ENCODE peak calls at places on chromosomes 16 and 17, in eight cellular contexts. V, S, K, M, E, Y, X and Z are unnamed samples.

GRCh38 chr16:21156767-21157467 is 1.6 kb upstream of the LDAF1 start:
- DNase-seq in S (no peak), X (no peak), E (no peak), V (peak; percentile 75), K (peak; percentile 39), Y (peak; percentile 44), M (no peak), Z (peak; percentile 20)

GRCh38 chr16:53775821-53776431 is 72.0 kb downstream of the FTO start:
- DNase-seq in E (no peak), M (peak; percentile 21), S (no peak), K (peak; percentile 67), Y (peak; percentile 86), X (peak; percentile 14), V (peak; percentile 19), Z (peak; percentile 57)

GRCh38 chr16:68503334-68503733 is 35.8 kb upstream of the ZFP90 start:
- DNase-seq in K (no peak), X (no peak), V (no peak), E (no peak), S (no peak), Y (no peak), M (no peak), Z (no peak)

GRCh38 chr16:72043058-72043457 is 11.2 kb upstream of the HP start:
- DNase-seq in X (no peak), K (no peak), S (no peak), E (no peak), M (no peak), Y (no peak), V (no peak), Z (no peak)

GRCh38 chr16:67249178-67249759 is 490 bp downstream of the SLC9A5 start:
- DNase-seq in X (no peak), S (no peak), K (no peak), V (no peak), Y (no peak), E (no peak), M (no peak), Z (peak; percentile 63)

GRCh38 chr17:41329279-41329925 is 13.9 kb upstream of the KRTAP17-1 start:
- DNase-seq in M (no peak), X (peak; percentile 35), K (peak; percentile 25), Y (peak; percentile 55), V (peak; percentile 68), S (no peak), E (no peak), Z (peak; percentile 62)

GRCh38 chr16:63447121-63447520 is 1410.9 kb upstream of the CDH8 start:
- DNase-seq in Y (no peak), M (no peak), S (no peak), X (no peak), V (peak; percentile 53), K (no peak), E (no peak), Z (no peak)

GRCh38 chr17:1834378-1835149 is 4.8 kb downstream of the RPA1 start:
- DNase-seq in S (no peak), E (no peak), V (no peak), X (no peak), Y (no peak), K (no peak), M (no peak), Z (no peak)

GRCh38 chr16:10172848-10173655 is 9.2 kb downstream of the GRIN2A start:
- DNase-seq in S (no peak), K (no peak), X (no peak), Y (peak; percentile 27), M (no peak), E (no peak), V (no peak), Z (no peak)

GRCh38 chr17:31477417-31478055 is 86.1 kb downstream of the RAB11FIP4 start:
- DNase-seq in K (no peak), S (no peak), E (no peak), Y (no peak), X (no peak), V (no peak), M (no peak), Z (no peak)

GRCh38 chr16:61948414-61948813 is 87.8 kb downstream of the CDH8 start:
- DNase-seq in X (no peak), Y (no peak), E (no peak), M (no peak), K (no peak), S (no peak), V (peak; percentile 55), Z (no peak)

GRCh38 chr17:66420961-66421371 is 118.6 kb downstream of the PRKCA start:
- DNase-seq in M (no peak), Y (no peak), K (peak; percentile 30), E (no peak), V (no peak), X (no peak), S (no peak), Z (no peak)

GRCh38 chr16:59369523-59369922 is 635.4 kb upstream of the GOT2 start:
- DNase-seq in M (no peak), K (no peak), Y (no peak), S (no peak), E (no peak), V (peak; percentile 10), X (no peak), Z (no peak)

GRCh38 chr17:404703-405102 is 52.1 kb upstream of the RPH3AL start:
- DNase-seq in V (no peak), M (no peak), E (no peak), X (no peak), S (no peak), Y (no peak), K (no peak), Z (no peak)

DNA sequence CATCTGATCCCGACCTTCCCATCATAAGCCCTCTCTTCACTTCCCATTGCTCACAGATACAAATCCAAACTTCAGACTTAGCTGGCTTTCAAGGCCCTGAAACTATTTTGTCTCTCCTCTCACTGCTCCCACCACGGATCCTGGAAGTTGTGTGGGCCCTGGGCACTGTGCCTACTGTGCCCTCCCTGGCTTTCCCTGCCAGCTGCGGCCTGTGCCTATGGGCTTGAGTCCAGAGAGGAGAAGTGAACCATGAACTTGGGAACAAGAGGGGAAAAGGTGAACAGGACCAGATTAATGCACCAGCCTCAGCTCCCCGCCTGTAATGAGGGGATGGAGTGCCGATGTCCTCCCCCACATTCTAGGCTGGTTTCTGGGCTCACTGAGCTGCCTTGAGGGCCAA is 18.9 kb upstream of the KCNJ12 start:
- DNase-seq in V (no peak), M (peak; percentile 8), S (no peak), X (no peak), E (no peak), Y (no peak), K (no peak), Z (peak; percentile 31)
- H3K27ac ChIP-seq in V (no peak overlapping the region), M (no peak overlapping the region), S (no peak overlapping the region), X (no peak overlapping the region), E (no peak overlapping the region), Y (no peak overlapping the region), K (no peak overlapping the region), Z (no peak overlapping the region)

GRCh38 chr17:49575524-49576120 is at the start of gene NXPH3:
- DNase-seq in S (no peak), M (peak; percentile 75), K (peak; percentile 49), X (peak; percentile 81), Y (peak; percentile 11), V (peak; percentile 91), E (peak; percentile 38), Z (peak; percentile 72)

GRCh38 chr17:49576906-49577650 is 1.4 kb downstream of the NXPH3 start:
- DNase-seq in M (no peak), V (no peak), K (no peak), Y (no peak), X (no peak), E (no peak), S (no peak), Z (peak; percentile 66)

GRCh38 chr17:49574945-49575523 is 637 bp upstream of the NXPH3 start:
- DNase-seq in V (no peak), M (no peak), E (no peak), K (no peak), Y (no peak), X (no peak), S (no peak), Z (peak; percentile 24)

GRCh38 chr17:49577651-49577935 is 1.9 kb downstream of the NXPH3 start:
- DNase-seq in K (no peak), Y (no peak), X (no peak), E (no peak), M (no peak), S (no peak), V (no peak), Z (no peak)

GRCh38 chr17:49576121-49576905 is 642 bp downstream of the NXPH3 start:
- DNase-seq in M (peak; percentile 66), S (no peak), K (no peak), Y (no peak), X (peak; percentile 65), E (no peak), V (peak; percentile 85), Z (peak; percentile 55)
- H3K27me3 ChIP-seq in M (no peaks in the 10 kb centered on the region), S (no peaks in the 10 kb centered on the region), K (no peaks in the 10 kb centered on the region), Y (peaks cover 9% of the 10 kb centered on the region), X (no peaks in the 10 kb centered on the region), E (peaks cover 23% of the 10 kb centered on the region), V (peaks cover 23% of the 10 kb centered on the region), Z (no peaks in the 10 kb centered on the region)

DNA sequence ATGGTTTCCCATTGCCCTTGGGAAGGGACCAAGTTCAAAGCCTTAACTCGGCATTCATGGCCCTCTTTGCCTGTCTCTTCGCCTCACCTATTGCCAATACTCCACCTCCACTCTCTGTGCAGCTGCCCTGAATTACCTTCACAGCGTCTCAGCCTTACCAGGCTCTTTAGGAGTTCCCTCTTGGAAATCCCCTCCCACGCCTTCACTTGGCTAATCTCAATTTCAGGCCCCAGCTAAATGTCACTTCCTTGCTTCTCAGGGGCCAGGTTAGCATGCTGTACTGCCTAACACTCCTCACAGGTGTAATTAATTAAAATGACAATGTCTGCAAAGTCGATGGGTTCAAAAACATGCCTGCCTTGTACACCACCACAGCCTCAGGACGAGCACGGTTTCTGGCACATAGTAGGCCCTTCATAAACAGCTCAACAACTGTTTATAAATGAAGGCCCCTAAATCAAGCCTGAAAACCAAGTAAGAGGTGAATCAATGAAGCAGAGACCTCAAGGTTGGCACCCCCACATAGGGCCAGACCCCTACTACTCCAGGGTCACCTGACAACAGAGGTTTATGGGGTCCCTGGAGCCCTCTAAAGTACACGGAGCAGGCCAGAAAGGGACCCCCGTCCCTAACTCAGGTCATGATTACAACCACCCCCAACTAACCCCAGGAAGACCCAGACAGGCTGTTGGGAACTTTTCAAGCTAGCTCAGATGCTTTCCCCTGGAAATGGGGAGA is 11.2 kb upstream of the EEF2K start:
- DNase-seq in K (no peak), V (no peak), X (no peak), Y (no peak), M (no peak), E (no peak), S (no peak), Z (no peak)
- H3K27ac ChIP-seq in K (peak overlapping the region; percentile 34), V (no peak overlapping the region), X (peak overlapping the region; percentile 79), Y (no peak overlapping the region), M (peak overlapping the region; percentile 86), E (peak overlapping the region; percentile 38), S (peak overlapping the region; percentile 73), Z (no peak overlapping the region)

DNA sequence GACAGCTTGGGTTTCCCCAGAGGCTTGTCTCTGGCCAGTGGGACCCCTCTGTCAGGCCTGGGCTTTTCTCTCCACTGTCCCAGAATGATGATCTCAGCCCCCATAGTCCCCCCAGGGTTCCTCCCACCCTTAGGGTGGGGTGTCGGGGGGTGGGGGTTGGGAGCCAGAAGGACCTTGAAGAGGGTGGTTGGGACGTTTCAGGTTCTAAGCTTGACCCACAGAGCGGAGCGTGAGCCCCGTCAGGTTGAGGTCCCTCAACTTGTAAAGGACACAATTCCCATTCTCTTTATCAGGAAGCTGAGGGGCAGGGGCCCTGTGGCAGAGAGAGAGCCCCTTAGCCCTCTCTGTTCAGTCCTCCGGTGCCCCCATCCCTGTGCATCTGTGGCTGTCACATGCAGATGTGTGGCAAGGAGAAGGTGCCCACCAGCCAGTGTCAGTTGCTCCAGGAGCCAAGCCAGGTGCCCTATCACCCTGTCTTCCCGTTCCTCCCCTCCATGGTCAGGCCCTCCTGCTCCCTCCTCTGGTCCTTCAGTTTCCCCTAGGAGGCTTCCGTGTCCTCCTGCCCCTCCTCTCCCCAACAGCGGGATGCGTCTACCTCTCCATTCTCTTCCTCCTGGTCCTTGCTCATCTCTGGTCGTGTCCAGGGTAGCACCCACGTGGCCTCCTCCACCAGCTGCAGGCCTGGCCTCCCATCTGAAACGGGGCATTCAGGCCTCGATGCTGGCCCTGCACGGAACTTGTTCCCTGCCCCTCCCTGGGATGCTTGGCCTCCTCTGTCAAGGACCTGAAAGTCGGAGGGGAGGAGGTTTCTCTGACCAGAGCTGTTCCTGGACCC is 1.5 kb upstream of the NTN3 start:
- DNase-seq in V (no peak), X (no peak), M (no peak), S (no peak), K (no peak), Y (no peak), E (no peak), Z (peak; percentile 52)
- H3K27me3 ChIP-seq in V (peaks cover 40% of the 10 kb centered on the region), X (peaks cover 40% of the 10 kb centered on the region), M (peaks cover 49% of the 10 kb centered on the region), S (peaks cover 12% of the 10 kb centered on the region), K (no peaks in the 10 kb centered on the region), Y (no peaks in the 10 kb centered on the region), E (peaks cover 36% of the 10 kb centered on the region), Z (no peaks in the 10 kb centered on the region)